ENCODE peak calls at places on chromosome 10, in five cellular contexts. One of them, this sample, is unnamed. For H3K4me1, the result is how much of the 10 kb centered on the place peaks cover.

GRCh38 chr10:102593804-102594079 is 50.5 kb upstream of the TRIM8 start:
- DNase-seq in H9: no peak
- DNase-seq in neuronal stem cell: no peak
- DNase-seq in mesenchymal stem cell: no peak
- DNase-seq in H1: no peak
- DNase-seq in this sample: no peak

GRCh38 chr10:116254422-116255152 is 18.4 kb downstream of the GFRA1 start:
- DNase-seq in H9: no peak
- DNase-seq in neuronal stem cell: peak
- DNase-seq in mesenchymal stem cell: peak
- DNase-seq in H1: no peak
- DNase-seq in this sample: no peak

GRCh38 chr10:47277352-47278151 is 22.4 kb upstream of the GDF10 start:
- DNase-seq in H9: no peak
- DNase-seq in neuronal stem cell: no peak
- DNase-seq in mesenchymal stem cell: no peak
- DNase-seq in H1: no peak
- DNase-seq in this sample: no peak

GRCh38 chr10:30028006-30028441 is 31.4 kb downstream of the JCAD start:
- DNase-seq in H9: no peak
- DNase-seq in neuronal stem cell: no peak
- DNase-seq in mesenchymal stem cell: no peak
- DNase-seq in H1: no peak
- DNase-seq in this sample: no peak

GRCh38 chr10:128624656-128625530 is 498.7 kb upstream of the MKI67 start:
- DNase-seq in H9: no peak
- DNase-seq in neuronal stem cell: no peak
- DNase-seq in mesenchymal stem cell: no peak
- DNase-seq in H1: no peak
- DNase-seq in this sample: peak

GRCh38 chr10:83991986-83992753 is 147.1 kb upstream of the GHITM start:
- DNase-seq in H9: peak
- DNase-seq in neuronal stem cell: peak
- DNase-seq in mesenchymal stem cell: peak
- DNase-seq in H1: peak
- DNase-seq in this sample: no peak

GRCh38 chr10:82850166-82850565 is 975.2 kb downstream of the NRG3 start:
- DNase-seq in H9: no peak
- DNase-seq in neuronal stem cell: no peak
- DNase-seq in mesenchymal stem cell: no peak
- DNase-seq in H1: no peak
- DNase-seq in this sample: no peak

GRCh38 chr10:117477961-117478670 is 64.4 kb upstream of the EMX2 start:
- DNase-seq in H9: no peak
- DNase-seq in neuronal stem cell: no peak
- DNase-seq in mesenchymal stem cell: peak
- DNase-seq in H1: no peak
- DNase-seq in this sample: peak

GRCh38 chr10:16518822-16519221 is 2.9 kb downstream of the C1QL3 start:
- DNase-seq in H9: no peak
- DNase-seq in neuronal stem cell: no peak
- DNase-seq in mesenchymal stem cell: no peak
- DNase-seq in H1: no peak
- DNase-seq in this sample: no peak

GRCh38 chr10:43417950-43418768 is 9.2 kb upstream of the HNRNPF start:
- DNase-seq in H9: no peak
- DNase-seq in neuronal stem cell: no peak
- DNase-seq in mesenchymal stem cell: no peak
- DNase-seq in H1: no peak
- DNase-seq in this sample: no peak

GRCh38 chr10:3241128-3242057 is 68.8 kb upstream of the PITRM1 start:
- DNase-seq in H9: no peak
- DNase-seq in neuronal stem cell: no peak
- DNase-seq in mesenchymal stem cell: no peak
- DNase-seq in H1: no peak
- DNase-seq in this sample: no peak

GRCh38 chr10:130485241-130485957 is 349.2 kb downstream of the GLRX3 start:
- DNase-seq in H9: no peak
- DNase-seq in neuronal stem cell: no peak
- DNase-seq in mesenchymal stem cell: no peak
- DNase-seq in H1: no peak
- DNase-seq in this sample: no peak

GRCh38 chr10:99656199-99657064 is 2.9 kb upstream of the ENTPD7 start:
- DNase-seq in H9: no peak
- DNase-seq in neuronal stem cell: no peak
- DNase-seq in mesenchymal stem cell: no peak
- DNase-seq in H1: no peak
- DNase-seq in this sample: peak

GRCh38 chr10:46527241-46527811 is 29.1 kb downstream of the GPRIN2 start:
- DNase-seq in H9: no peak
- DNase-seq in neuronal stem cell: no peak
- DNase-seq in mesenchymal stem cell: no peak
- DNase-seq in H1: no peak
- DNase-seq in this sample: no peak

GRCh38 chr10:4151466-4151865 is 366.5 kb upstream of the KLF6 start:
- DNase-seq in H9: peak
- DNase-seq in neuronal stem cell: no peak
- DNase-seq in mesenchymal stem cell: no peak
- DNase-seq in H1: peak
- DNase-seq in this sample: no peak

GRCh38 chr10:49500420-49500819 is 38.5 kb downstream of the ERCC6 start:
- DNase-seq in H9: no peak
- DNase-seq in neuronal stem cell: no peak
- DNase-seq in mesenchymal stem cell: no peak
- DNase-seq in H1: no peak
- DNase-seq in this sample: peak

GRCh38 chr10:29849434-29849833 is 210.0 kb downstream of the JCAD start:
- DNase-seq in H9: no peak
- DNase-seq in neuronal stem cell: no peak
- DNase-seq in mesenchymal stem cell: peak
- DNase-seq in H1: no peak
- DNase-seq in this sample: no peak

GRCh38 chr10:28738200-28738599 is 60.9 kb downstream of the BAMBI start:
- DNase-seq in H9: no peak
- DNase-seq in neuronal stem cell: no peak
- DNase-seq in mesenchymal stem cell: no peak
- DNase-seq in H1: peak
- DNase-seq in this sample: no peak

GRCh38 chr10:131180941-131181855 is 130.3 kb downstream of the TCERG1L start:
- DNase-seq in H9: peak
- DNase-seq in neuronal stem cell: no peak
- DNase-seq in mesenchymal stem cell: no peak
- DNase-seq in H1: peak
- DNase-seq in this sample: no peak

GRCh38 chr10:63103971-63104409 is 29.1 kb upstream of the NRBF2 start:
- DNase-seq in H9: peak
- DNase-seq in neuronal stem cell: peak
- DNase-seq in mesenchymal stem cell: no peak
- DNase-seq in H1: peak
- DNase-seq in this sample: no peak

GRCh38 chr10:17659328-17659727 is 15.4 kb downstream of the STAM start:
- DNase-seq in H9: no peak
- DNase-seq in neuronal stem cell: no peak
- DNase-seq in mesenchymal stem cell: no peak
- DNase-seq in H1: no peak
- DNase-seq in this sample: no peak

GRCh38 chr10:60943372-60944158 is 420 bp downstream of the RHOBTB1 start:
- DNase-seq in H9: peak
- DNase-seq in neuronal stem cell: peak
- DNase-seq in mesenchymal stem cell: peak
- DNase-seq in H1: peak
- DNase-seq in this sample: no peak

GRCh38 chr10:35641430-35642015 is 573 bp downstream of the FZD8 start:
- DNase-seq in H9: peak
- DNase-seq in neuronal stem cell: no peak
- DNase-seq in mesenchymal stem cell: no peak
- DNase-seq in H1: no peak
- DNase-seq in this sample: peak

GRCh38 chr10:95697429-95697828 is 3.7 kb upstream of the TCTN3 start:
- DNase-seq in H9: no peak
- DNase-seq in neuronal stem cell: no peak
- DNase-seq in mesenchymal stem cell: no peak
- DNase-seq in H1: no peak
- DNase-seq in this sample: no peak

GRCh38 chr10:116877391-116877790 is 28.1 kb downstream of the ENO4 start:
- DNase-seq in H9: no peak
- DNase-seq in neuronal stem cell: no peak
- DNase-seq in mesenchymal stem cell: no peak
- DNase-seq in H1: no peak
- DNase-seq in this sample: no peak

GRCh38 chr10:59362184-59362966 is at the start of gene FAM13C:
- DNase-seq in H9: peak
- DNase-seq in neuronal stem cell: peak
- DNase-seq in mesenchymal stem cell: peak
- DNase-seq in H1: peak
- DNase-seq in this sample: peak

GRCh38 chr10:44044549-44044948 is 340.3 kb downstream of the CXCL12 start:
- DNase-seq in H9: no peak
- DNase-seq in neuronal stem cell: no peak
- DNase-seq in mesenchymal stem cell: no peak
- DNase-seq in H1: peak
- DNase-seq in this sample: peak

GRCh38 chr10:92760609-92761008 is 70.9 kb downstream of the HHEX start:
- DNase-seq in H9: no peak
- DNase-seq in neuronal stem cell: no peak
- DNase-seq in mesenchymal stem cell: peak
- DNase-seq in H1: no peak
- DNase-seq in this sample: no peak

GRCh38 chr10:810351-810846 is 120.9 kb upstream of the DIP2C start:
- DNase-seq in H9: no peak
- DNase-seq in neuronal stem cell: peak
- DNase-seq in mesenchymal stem cell: no peak
- DNase-seq in H1: no peak
- DNase-seq in this sample: no peak

GRCh38 chr10:28091913-28092312 is 93.0 kb upstream of the ODAD2 start:
- DNase-seq in H9: no peak
- DNase-seq in neuronal stem cell: no peak
- DNase-seq in mesenchymal stem cell: no peak
- DNase-seq in H1: no peak
- DNase-seq in this sample: no peak

GRCh38 chr10:26157734-26158133 is 58.8 kb upstream of the GAD2 start:
- DNase-seq in H9: no peak
- DNase-seq in neuronal stem cell: no peak
- DNase-seq in mesenchymal stem cell: no peak
- DNase-seq in H1: no peak
- DNase-seq in this sample: no peak

GRCh38 chr10:78692071-78692470 is 376.7 kb upstream of the ZMIZ1 start:
- DNase-seq in H9: no peak
- DNase-seq in neuronal stem cell: no peak
- DNase-seq in mesenchymal stem cell: no peak
- DNase-seq in H1: no peak
- DNase-seq in this sample: no peak
- H2BK12ac ChIP-seq in H9: no peak
- H2BK12ac ChIP-seq in neuronal stem cell: no peak
- H2BK12ac ChIP-seq in mesenchymal stem cell: no peak
- H2BK12ac ChIP-seq in H1: no peak
- H2BK12ac ChIP-seq in this sample: no peak

GRCh38 chr10:12340371-12340770 is 9.0 kb upstream of the CAMK1D start:
- DNase-seq in H9: no peak
- DNase-seq in neuronal stem cell: no peak
- DNase-seq in mesenchymal stem cell: no peak
- DNase-seq in H1: no peak
- DNase-seq in this sample: no peak

GRCh38 chr10:12340937-12341336 is 8.4 kb upstream of the CAMK1D start:
- DNase-seq in H9: no peak
- DNase-seq in neuronal stem cell: no peak
- DNase-seq in mesenchymal stem cell: no peak
- DNase-seq in H1: no peak
- DNase-seq in this sample: no peak

GRCh38 chr10:12337973-12338372 is 11.4 kb upstream of the CAMK1D start:
- DNase-seq in H9: no peak
- DNase-seq in neuronal stem cell: no peak
- DNase-seq in mesenchymal stem cell: peak
- DNase-seq in H1: no peak
- DNase-seq in this sample: no peak

GRCh38 chr10:12337407-12337806 is 11.9 kb upstream of the CAMK1D start:
- DNase-seq in H9: no peak
- DNase-seq in neuronal stem cell: no peak
- DNase-seq in mesenchymal stem cell: peak
- DNase-seq in H1: no peak
- DNase-seq in this sample: no peak

DNA sequence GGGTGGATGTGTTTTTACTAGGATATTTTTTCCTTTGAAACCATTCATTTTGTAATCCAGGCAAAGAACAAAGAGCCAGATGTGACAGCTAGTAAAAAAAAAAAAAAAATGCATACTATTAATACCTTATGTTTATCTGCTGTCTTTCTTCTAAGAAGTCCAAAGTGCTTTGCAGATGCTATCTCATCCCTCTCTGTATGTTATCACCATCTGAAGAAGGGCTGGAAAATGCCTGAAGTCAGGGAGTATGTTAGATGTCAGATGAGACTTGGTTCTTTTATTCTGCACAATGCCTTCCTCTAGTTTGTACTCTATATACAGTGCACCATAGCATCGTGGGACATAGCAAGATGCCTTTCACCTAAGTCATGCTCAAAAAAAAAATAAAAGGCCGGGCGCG is 10.4 kb upstream of the CAMK1D start:
- DNase-seq in H9: no peak
- DNase-seq in neuronal stem cell: no peak
- DNase-seq in mesenchymal stem cell: peak
- DNase-seq in H1: no peak
- DNase-seq in this sample: peak
- H3K4ac ChIP-seq in H9: no peak
- H3K4ac ChIP-seq in neuronal stem cell: no peak
- H3K4ac ChIP-seq in mesenchymal stem cell: no peak
- H3K4ac ChIP-seq in H1: no peak
- H3K4ac ChIP-seq in this sample: no peak

DNA sequence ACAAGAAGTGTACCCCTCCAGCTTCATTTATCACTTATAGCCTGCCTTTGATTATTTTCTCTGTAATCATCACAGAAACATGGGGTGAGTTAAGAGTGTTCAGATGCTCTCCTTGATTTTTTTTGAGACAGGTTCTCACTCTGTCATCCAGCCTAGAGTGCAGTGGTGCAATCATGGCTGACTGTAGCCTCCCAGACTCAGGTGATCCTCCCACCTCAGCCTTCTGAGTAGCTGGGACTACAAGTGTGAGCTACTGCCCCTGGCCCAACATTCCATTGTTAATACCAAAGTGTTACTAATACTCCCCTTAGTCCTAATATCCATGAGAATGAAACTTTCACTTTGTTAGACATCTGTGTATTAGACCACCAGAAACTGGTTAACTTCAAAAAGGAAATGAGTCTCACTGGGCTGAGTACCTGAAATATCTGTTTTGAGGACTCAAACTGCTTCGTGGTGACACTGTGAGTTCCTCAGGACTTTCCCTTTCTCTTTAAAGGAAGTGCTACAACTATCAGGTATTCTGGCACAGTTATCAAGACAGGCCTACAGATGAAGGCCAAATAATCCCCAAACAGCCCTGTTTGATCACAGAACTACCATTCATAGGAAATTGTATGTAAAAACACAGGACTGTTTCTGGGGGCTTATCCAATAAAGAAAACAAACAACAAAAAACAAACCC is 20.5 kb upstream of the CFAP70 start:
- DNase-seq in H9: no peak
- DNase-seq in neuronal stem cell: no peak
- DNase-seq in mesenchymal stem cell: no peak
- DNase-seq in H1: no peak
- DNase-seq in this sample: no peak
- H3K4me1 ChIP-seq in H9: under half
- H3K4me1 ChIP-seq in neuronal stem cell: under half
- H3K4me1 ChIP-seq in mesenchymal stem cell: under half
- H3K4me1 ChIP-seq in H1: under half
- H3K4me1 ChIP-seq in this sample: under half

GRCh38 chr10:87695074-87695473 is 35.4 kb downstream of the PAPSS2 start:
- DNase-seq in H9: no peak
- DNase-seq in neuronal stem cell: no peak
- DNase-seq in mesenchymal stem cell: no peak
- DNase-seq in H1: no peak
- DNase-seq in this sample: no peak
- H2BK12ac ChIP-seq in H9: no peak
- H2BK12ac ChIP-seq in neuronal stem cell: no peak
- H2BK12ac ChIP-seq in mesenchymal stem cell: no peak
- H2BK12ac ChIP-seq in H1: no peak
- H2BK12ac ChIP-seq in this sample: no peak